ENCODE peak calls at places on chromosomes 1 and 21, in ten cellular contexts. One of them, this sample, is unnamed.

GRCh38 chr1:180156631-180157091 is 2.0 kb downstream of the QSOX1 start:
- DNase-seq in dorsolateral prefrontal cortex: no peak
- DNase-seq in heart left ventricle: no peak
- DNase-seq in DND-41: no peak
- DNase-seq in SJSA1: peak
- DNase-seq in cardiac muscle cell: no peak
- DNase-seq in body of pancreas: peak
- DNase-seq in IMR-90: peak
- DNase-seq in CD4-positive, alpha-beta memory T cell: no peak
- DNase-seq in A549: no peak
- DNase-seq in this sample: no peak

GRCh38 chr1:161989108-161989507 is 34.6 kb downstream of the OLFML2B start:
- DNase-seq in CD4-positive, alpha-beta memory T cell: no peak
- DNase-seq in IMR-90: peak
- DNase-seq in cardiac muscle cell: no peak
- DNase-seq in SJSA1: no peak
- DNase-seq in body of pancreas: no peak
- DNase-seq in dorsolateral prefrontal cortex: no peak
- DNase-seq in A549: no peak
- DNase-seq in DND-41: no peak
- DNase-seq in heart left ventricle: no peak
- DNase-seq in this sample: no peak

GRCh38 chr1:66750578-66750977 is 1.7 kb upstream of the DYNLT5 start:
- DNase-seq in cardiac muscle cell: no peak
- DNase-seq in DND-41: no peak
- DNase-seq in heart left ventricle: no peak
- DNase-seq in body of pancreas: no peak
- DNase-seq in SJSA1: no peak
- DNase-seq in IMR-90: no peak
- DNase-seq in dorsolateral prefrontal cortex: no peak
- DNase-seq in A549: no peak
- DNase-seq in CD4-positive, alpha-beta memory T cell: no peak
- DNase-seq in this sample: no peak

GRCh38 chr1:173448945-173449344 is 28.2 kb upstream of the PRDX6 start:
- DNase-seq in body of pancreas: no peak
- DNase-seq in SJSA1: no peak
- DNase-seq in cardiac muscle cell: no peak
- DNase-seq in IMR-90: no peak
- DNase-seq in A549: no peak
- DNase-seq in dorsolateral prefrontal cortex: no peak
- DNase-seq in CD4-positive, alpha-beta memory T cell: no peak
- DNase-seq in DND-41: no peak
- DNase-seq in heart left ventricle: no peak
- DNase-seq in this sample: no peak

GRCh38 chr1:222904451-222904850 is 89.6 kb downstream of the DISP1 start:
- DNase-seq in cardiac muscle cell: no peak
- DNase-seq in IMR-90: no peak
- DNase-seq in heart left ventricle: no peak
- DNase-seq in SJSA1: no peak
- DNase-seq in body of pancreas: no peak
- DNase-seq in DND-41: no peak
- DNase-seq in CD4-positive, alpha-beta memory T cell: no peak
- DNase-seq in A549: no peak
- DNase-seq in dorsolateral prefrontal cortex: no peak
- DNase-seq in this sample: no peak

GRCh38 chr21:41687633-41688032 is 79.2 kb downstream of the RIPK4 start:
- DNase-seq in SJSA1: no peak
- DNase-seq in dorsolateral prefrontal cortex: no peak
- DNase-seq in heart left ventricle: no peak
- DNase-seq in cardiac muscle cell: no peak
- DNase-seq in IMR-90: no peak
- DNase-seq in body of pancreas: no peak
- DNase-seq in CD4-positive, alpha-beta memory T cell: no peak
- DNase-seq in A549: no peak
- DNase-seq in DND-41: no peak
- DNase-seq in this sample: no peak

GRCh38 chr1:25872708-25873107 is 2.8 kb downstream of the PAQR7 start:
- DNase-seq in heart left ventricle: no peak
- DNase-seq in cardiac muscle cell: no peak
- DNase-seq in DND-41: no peak
- DNase-seq in SJSA1: no peak
- DNase-seq in A549: no peak
- DNase-seq in dorsolateral prefrontal cortex: no peak
- DNase-seq in body of pancreas: no peak
- DNase-seq in CD4-positive, alpha-beta memory T cell: no peak
- DNase-seq in IMR-90: no peak
- DNase-seq in this sample: no peak

GRCh38 chr1:38489844-38490270 is 369.7 kb downstream of the RRAGC start:
- DNase-seq in A549: peak
- DNase-seq in CD4-positive, alpha-beta memory T cell: peak
- DNase-seq in body of pancreas: peak
- DNase-seq in IMR-90: peak
- DNase-seq in cardiac muscle cell: peak
- DNase-seq in dorsolateral prefrontal cortex: no peak
- DNase-seq in DND-41: peak
- DNase-seq in heart left ventricle: no peak
- DNase-seq in SJSA1: peak
- DNase-seq in this sample: no peak

GRCh38 chr1:33876970-33877680 is 13.2 kb downstream of the HMGB4 start:
- DNase-seq in body of pancreas: peak
- DNase-seq in CD4-positive, alpha-beta memory T cell: no peak
- DNase-seq in cardiac muscle cell: no peak
- DNase-seq in A549: no peak
- DNase-seq in DND-41: no peak
- DNase-seq in dorsolateral prefrontal cortex: peak
- DNase-seq in heart left ventricle: peak
- DNase-seq in IMR-90: peak
- DNase-seq in SJSA1: no peak
- DNase-seq in this sample: peak

GRCh38 chr1:40783001-40783905 is at the start of gene KCNQ4:
- DNase-seq in heart left ventricle: peak
- DNase-seq in DND-41: no peak
- DNase-seq in dorsolateral prefrontal cortex: no peak
- DNase-seq in body of pancreas: peak
- DNase-seq in IMR-90: no peak
- DNase-seq in A549: no peak
- DNase-seq in CD4-positive, alpha-beta memory T cell: no peak
- DNase-seq in cardiac muscle cell: peak
- DNase-seq in SJSA1: no peak
- DNase-seq in this sample: no peak
- H3K4me3 ChIP-seq in heart left ventricle: peak
- H3K4me3 ChIP-seq in DND-41: no peak
- H3K4me3 ChIP-seq in dorsolateral prefrontal cortex: peak
- H3K4me3 ChIP-seq in body of pancreas: no peak
- H3K4me3 ChIP-seq in IMR-90: peak
- H3K4me3 ChIP-seq in A549: peak
- H3K4me3 ChIP-seq in CD4-positive, alpha-beta memory T cell: no peak
- H3K4me3 ChIP-seq in cardiac muscle cell: peak
- H3K4me3 ChIP-seq in SJSA1: no peak
- H3K4me3 ChIP-seq in this sample: peak

DNA sequence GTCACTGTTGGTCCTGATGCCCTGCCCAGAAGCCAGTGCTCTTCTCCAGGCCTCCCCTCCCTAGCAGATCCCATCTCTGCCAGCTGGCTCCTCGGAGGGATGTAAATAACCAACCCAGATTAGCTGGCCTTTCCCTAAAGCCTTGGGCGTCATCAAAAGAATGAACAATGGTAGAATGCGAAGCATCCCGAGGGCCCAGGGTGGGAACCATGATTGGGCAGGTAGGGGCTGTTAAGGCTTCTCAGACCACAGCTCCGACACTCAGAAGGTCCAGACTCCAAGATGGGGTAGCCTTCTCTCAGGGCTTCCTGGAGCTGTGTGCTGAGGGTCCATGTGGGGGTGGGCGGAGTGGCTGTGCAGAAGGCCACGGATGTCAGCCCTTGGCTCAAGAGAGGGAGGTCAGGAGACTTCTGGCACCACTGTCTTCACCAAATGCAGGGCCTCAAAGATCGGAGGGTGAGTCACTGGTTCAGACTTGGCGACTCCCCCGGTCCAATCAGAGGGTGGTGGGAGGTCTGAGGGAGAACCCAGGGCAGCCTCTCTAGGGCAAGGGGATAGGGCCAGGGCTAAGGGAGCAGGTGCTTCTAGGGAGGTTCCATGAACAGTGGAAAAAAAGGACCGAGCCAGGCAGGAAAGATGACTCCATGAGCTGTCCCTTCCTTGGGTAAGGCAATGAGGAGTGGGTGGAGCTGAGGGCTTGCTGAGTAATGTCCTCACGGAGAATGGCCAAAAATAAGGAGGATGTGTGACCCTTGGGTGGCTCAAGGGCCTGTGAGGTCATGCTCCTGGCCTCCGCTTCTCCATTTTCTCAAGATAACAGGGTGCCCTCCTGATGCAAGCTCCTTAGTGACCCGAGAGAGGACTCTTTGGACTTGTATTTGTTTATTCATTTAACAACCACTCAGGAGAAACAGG is 58.4 kb upstream of the EPS8L3 start:
- DNase-seq in IMR-90: peak
- DNase-seq in body of pancreas: peak
- DNase-seq in DND-41: no peak
- DNase-seq in SJSA1: peak
- DNase-seq in dorsolateral prefrontal cortex: no peak
- DNase-seq in cardiac muscle cell: no peak
- DNase-seq in heart left ventricle: peak
- DNase-seq in CD4-positive, alpha-beta memory T cell: no peak
- DNase-seq in A549: peak
- DNase-seq in this sample: no peak
- H3K27ac ChIP-seq in IMR-90: peak
- H3K27ac ChIP-seq in body of pancreas: no peak
- H3K27ac ChIP-seq in DND-41: peak
- H3K27ac ChIP-seq in SJSA1: peak
- H3K27ac ChIP-seq in dorsolateral prefrontal cortex: no peak
- H3K27ac ChIP-seq in cardiac muscle cell: no peak
- H3K27ac ChIP-seq in heart left ventricle: peak
- H3K27ac ChIP-seq in CD4-positive, alpha-beta memory T cell: no peak
- H3K27ac ChIP-seq in A549: peak
- H3K27ac ChIP-seq in this sample: peak

GRCh38 chr1:85280636-85281035 is 4.2 kb upstream of the BCL10 start:
- DNase-seq in heart left ventricle: no peak
- DNase-seq in A549: no peak
- DNase-seq in cardiac muscle cell: no peak
- DNase-seq in SJSA1: no peak
- DNase-seq in dorsolateral prefrontal cortex: no peak
- DNase-seq in DND-41: no peak
- DNase-seq in IMR-90: no peak
- DNase-seq in body of pancreas: no peak
- DNase-seq in CD4-positive, alpha-beta memory T cell: no peak
- DNase-seq in this sample: no peak

GRCh38 chr1:85277802-85278201 is 1.4 kb upstream of the BCL10 start:
- DNase-seq in cardiac muscle cell: no peak
- DNase-seq in A549: no peak
- DNase-seq in heart left ventricle: no peak
- DNase-seq in dorsolateral prefrontal cortex: no peak
- DNase-seq in DND-41: no peak
- DNase-seq in SJSA1: no peak
- DNase-seq in IMR-90: no peak
- DNase-seq in body of pancreas: no peak
- DNase-seq in CD4-positive, alpha-beta memory T cell: no peak
- DNase-seq in this sample: no peak

GRCh38 chr1:85279463-85280080 is 3.1 kb upstream of the BCL10 start:
- DNase-seq in cardiac muscle cell: no peak
- DNase-seq in DND-41: no peak
- DNase-seq in heart left ventricle: no peak
- DNase-seq in CD4-positive, alpha-beta memory T cell: no peak
- DNase-seq in IMR-90: no peak
- DNase-seq in dorsolateral prefrontal cortex: no peak
- DNase-seq in A549: no peak
- DNase-seq in SJSA1: no peak
- DNase-seq in body of pancreas: no peak
- DNase-seq in this sample: no peak

GRCh38 chr1:85277027-85277625 is 694 bp upstream of the BCL10 start:
- DNase-seq in A549: no peak
- DNase-seq in CD4-positive, alpha-beta memory T cell: no peak
- DNase-seq in cardiac muscle cell: no peak
- DNase-seq in body of pancreas: no peak
- DNase-seq in IMR-90: no peak
- DNase-seq in dorsolateral prefrontal cortex: no peak
- DNase-seq in heart left ventricle: no peak
- DNase-seq in DND-41: no peak
- DNase-seq in SJSA1: no peak
- DNase-seq in this sample: no peak

GRCh38 chr1:85278853-85279314 is 2.5 kb upstream of the BCL10 start:
- DNase-seq in dorsolateral prefrontal cortex: peak
- DNase-seq in body of pancreas: peak
- DNase-seq in cardiac muscle cell: no peak
- DNase-seq in DND-41: no peak
- DNase-seq in IMR-90: peak
- DNase-seq in A549: peak
- DNase-seq in heart left ventricle: no peak
- DNase-seq in CD4-positive, alpha-beta memory T cell: no peak
- DNase-seq in SJSA1: peak
- DNase-seq in this sample: peak
- H3K4me3 ChIP-seq in dorsolateral prefrontal cortex: no peak
- H3K4me3 ChIP-seq in body of pancreas: no peak
- H3K4me3 ChIP-seq in cardiac muscle cell: no peak
- H3K4me3 ChIP-seq in DND-41: no peak
- H3K4me3 ChIP-seq in IMR-90: peak
- H3K4me3 ChIP-seq in A549: no peak
- H3K4me3 ChIP-seq in heart left ventricle: no peak
- H3K4me3 ChIP-seq in CD4-positive, alpha-beta memory T cell: no peak
- H3K4me3 ChIP-seq in SJSA1: peak
- H3K4me3 ChIP-seq in this sample: peak

GRCh38 chr1:2460996-2461751 is 14.9 kb upstream of the PLCH2 start:
- DNase-seq in dorsolateral prefrontal cortex: no peak
- DNase-seq in CD4-positive, alpha-beta memory T cell: no peak
- DNase-seq in body of pancreas: no peak
- DNase-seq in cardiac muscle cell: no peak
- DNase-seq in A549: no peak
- DNase-seq in heart left ventricle: no peak
- DNase-seq in IMR-90: no peak
- DNase-seq in SJSA1: no peak
- DNase-seq in DND-41: no peak
- DNase-seq in this sample: no peak

GRCh38 chr1:2459757-2460156 is 16.3 kb upstream of the PLCH2 start:
- DNase-seq in IMR-90: peak
- DNase-seq in DND-41: no peak
- DNase-seq in body of pancreas: peak
- DNase-seq in CD4-positive, alpha-beta memory T cell: no peak
- DNase-seq in cardiac muscle cell: peak
- DNase-seq in dorsolateral prefrontal cortex: peak
- DNase-seq in heart left ventricle: peak
- DNase-seq in SJSA1: no peak
- DNase-seq in A549: no peak
- DNase-seq in this sample: peak

GRCh38 chr1:2457444-2457843 is 18.6 kb upstream of the PLCH2 start:
- DNase-seq in dorsolateral prefrontal cortex: no peak
- DNase-seq in IMR-90: no peak
- DNase-seq in CD4-positive, alpha-beta memory T cell: no peak
- DNase-seq in DND-41: no peak
- DNase-seq in A549: no peak
- DNase-seq in heart left ventricle: no peak
- DNase-seq in body of pancreas: no peak
- DNase-seq in cardiac muscle cell: no peak
- DNase-seq in SJSA1: no peak
- DNase-seq in this sample: no peak

GRCh38 chr1:2462819-2463218 is 13.3 kb upstream of the PLCH2 start:
- DNase-seq in dorsolateral prefrontal cortex: no peak
- DNase-seq in body of pancreas: no peak
- DNase-seq in heart left ventricle: no peak
- DNase-seq in IMR-90: no peak
- DNase-seq in A549: no peak
- DNase-seq in cardiac muscle cell: peak
- DNase-seq in SJSA1: no peak
- DNase-seq in CD4-positive, alpha-beta memory T cell: no peak
- DNase-seq in DND-41: no peak
- DNase-seq in this sample: no peak

GRCh38 chr1:2460203-2460602 is 15.9 kb upstream of the PLCH2 start:
- DNase-seq in CD4-positive, alpha-beta memory T cell: no peak
- DNase-seq in SJSA1: no peak
- DNase-seq in A549: no peak
- DNase-seq in body of pancreas: no peak
- DNase-seq in cardiac muscle cell: no peak
- DNase-seq in dorsolateral prefrontal cortex: no peak
- DNase-seq in IMR-90: no peak
- DNase-seq in heart left ventricle: no peak
- DNase-seq in DND-41: no peak
- DNase-seq in this sample: no peak
- H3K27ac ChIP-seq in CD4-positive, alpha-beta memory T cell: no peak
- H3K27ac ChIP-seq in SJSA1: no peak
- H3K27ac ChIP-seq in A549: no peak
- H3K27ac ChIP-seq in body of pancreas: no peak
- H3K27ac ChIP-seq in cardiac muscle cell: no peak
- H3K27ac ChIP-seq in dorsolateral prefrontal cortex: peak
- H3K27ac ChIP-seq in IMR-90: no peak
- H3K27ac ChIP-seq in heart left ventricle: no peak
- H3K27ac ChIP-seq in DND-41: no peak
- H3K27ac ChIP-seq in this sample: no peak

This sample was measured in AG04450.